ENCODE peak calls at places on chromosome 14, in six cellular contexts. P, D, C, A, W and E are unnamed samples.

GRCh38 chr14:73684627-73685026 is 29.6 kb downstream of the PNMA1 start:
- DNase-seq in P (no peak), D (no peak), C (no peak), A (no peak), W (no peak), E (no peak)

GRCh38 chr14:49977126-49977841 is 84.4 kb downstream of the ARF6 start:
- DNase-seq in P (no peak), D (no peak), C (no peak), A (no peak), W (no peak), E (no peak)

GRCh38 chr14:102949062-102949800 is 26.8 kb downstream of the AMN start:
- DNase-seq in P (no peak), D (no peak), C (no peak), A (no peak), W (no peak), E (no peak)

GRCh38 chr14:61528591-61529021 is 166.7 kb upstream of the HIF1A start:
- DNase-seq in P (no peak), D (no peak), C (peak), A (no peak), W (no peak), E (no peak)

GRCh38 chr14:89672636-89673279 is 255.7 kb upstream of the FOXN3 start:
- DNase-seq in P (no peak), D (no peak), C (no peak), A (no peak), W (no peak), E (no peak)

GRCh38 chr14:34075095-34075744 is 124.3 kb upstream of the EGLN3 start:
- DNase-seq in P (no peak), D (peak), C (no peak), A (no peak), W (no peak), E (no peak)

GRCh38 chr14:36859119-36859518 is 197.5 kb downstream of the PAX9 start:
- DNase-seq in P (no peak), D (no peak), C (no peak), A (no peak), W (no peak), E (no peak)

GRCh38 chr14:68463705-68464104 is 329.2 kb downstream of the ZFP36L1 start:
- DNase-seq in P (no peak), D (no peak), C (no peak), A (no peak), W (no peak), E (no peak)

GRCh38 chr14:60882219-60882618 is 98.7 kb downstream of the TRMT5 start:
- DNase-seq in P (no peak), D (no peak), C (no peak), A (no peak), W (no peak), E (no peak)

GRCh38 chr14:71995741-71996140 is 63.5 kb downstream of the RGS6 start:
- DNase-seq in P (no peak), D (no peak), C (no peak), A (no peak), W (no peak), E (no peak)

GRCh38 chr14:92475451-92476187 is 38.0 kb upstream of the RIN3 start:
- DNase-seq in P (no peak), D (no peak), C (no peak), A (no peak), W (no peak), E (peak)

GRCh38 chr14:103805708-103806107 is 41.7 kb downstream of the PPP1R13B start:
- DNase-seq in P (no peak), D (no peak), C (no peak), A (no peak), W (no peak), E (no peak)

GRCh38 chr14:68343534-68344093 is 449.3 kb downstream of the ZFP36L1 start:
- DNase-seq in P (no peak), D (no peak), C (no peak), A (no peak), W (no peak), E (no peak)

GRCh38 chr14:51869426-51870113 is 9.2 kb downstream of the GNG2 start:
- DNase-seq in P (no peak), D (no peak), C (no peak), A (peak), W (no peak), E (no peak)

GRCh38 chr14:64422006-64422405 is 33.9 kb downstream of the MTHFD1 start:
- DNase-seq in P (no peak), D (no peak), C (no peak), A (no peak), W (no peak), E (no peak)

GRCh38 chr14:27605298-27605697 is 1007.5 kb upstream of the NOVA1 start:
- DNase-seq in P (no peak), D (no peak), C (peak), A (no peak), W (no peak), E (no peak)

GRCh38 chr14:62694075-62694474 is 351.2 kb downstream of the KCNH5 start:
- DNase-seq in P (no peak), D (no peak), C (peak), A (no peak), W (no peak), E (no peak)

GRCh38 chr14:63178912-63179311 is 25.3 kb upstream of the RHOJ start:
- DNase-seq in P (no peak), D (no peak), C (peak), A (no peak), W (no peak), E (no peak)

GRCh38 chr14:92581206-92581605 is 67.6 kb downstream of the RIN3 start:
- DNase-seq in P (no peak), D (no peak), C (no peak), A (no peak), W (no peak), E (no peak)

GRCh38 chr14:31966896-31967668 is 110.0 kb upstream of the ARHGAP5 start:
- DNase-seq in P (no peak), D (no peak), C (no peak), A (no peak), W (no peak), E (no peak)

GRCh38 chr14:89399594-89400068 is 17.4 kb downstream of the FOXN3 start:
- DNase-seq in P (no peak), D (peak), C (no peak), A (no peak), W (peak), E (no peak)

GRCh38 chr14:104126753-104127152 is 11.6 kb upstream of the KIF26A start:
- DNase-seq in P (no peak), D (no peak), C (no peak), A (no peak), W (no peak), E (no peak)

GRCh38 chr14:43795600-43796228 is 711.4 kb downstream of the FSCB start:
- DNase-seq in P (no peak), D (no peak), C (no peak), A (no peak), W (no peak), E (no peak)

GRCh38 chr14:99382781-99383456 is 97.7 kb downstream of the SETD3 start:
- DNase-seq in P (no peak), D (no peak), C (peak), A (no peak), W (no peak), E (no peak)

GRCh38 chr14:103879118-103879569 is 31.8 kb upstream of the PPP1R13B start:
- DNase-seq in P (no peak), D (no peak), C (no peak), A (no peak), W (no peak), E (no peak)

GRCh38 chr14:103286968-103287850 is 46.8 kb upstream of the EIF5 start:
- DNase-seq in P (no peak), D (no peak), C (no peak), A (no peak), W (no peak), E (no peak)

GRCh38 chr14:59926534-59926933 is 6.6 kb downstream of the LRRC9 start:
- DNase-seq in P (no peak), D (no peak), C (no peak), A (no peak), W (no peak), E (no peak)

GRCh38 chr14:87797001-87797400 is 196.0 kb downstream of the GALC start:
- DNase-seq in P (no peak), D (no peak), C (no peak), A (no peak), W (no peak), E (no peak)

GRCh38 chr14:35213869-35214387 is 78.3 kb upstream of the PSMA6 start:
- DNase-seq in P (no peak), D (no peak), C (peak), A (no peak), W (no peak), E (no peak)

GRCh38 chr14:99531221-99532096 is 50.2 kb downstream of the CCNK start:
- DNase-seq in P (no peak), D (no peak), C (peak), A (no peak), W (peak), E (no peak)

GRCh38 chr14:71267691-71268090 is 360.4 kb downstream of the PCNX1 start:
- DNase-seq in P (no peak), D (no peak), C (no peak), A (no peak), W (no peak), E (no peak)

GRCh38 chr14:74599201-74599809 is 12.7 kb downstream of the LTBP2 start:
- DNase-seq in P (no peak), D (no peak), C (no peak), A (no peak), W (no peak), E (no peak)

GRCh38 chr14:24213866-24214652 is 771 bp upstream of the CHMP4A start:
- DNase-seq in P (no peak), D (no peak), C (no peak), A (no peak), W (no peak), E (no peak)

GRCh38 chr14:105480807-105481801 is 5.6 kb upstream of the CRIP1 start:
- DNase-seq in P (peak), D (peak), C (peak), A (peak), W (peak), E (peak)

GRCh38 chr14:102492523-102492910 is 17.1 kb downstream of the ANKRD9 start:
- DNase-seq in P (no peak), D (no peak), C (no peak), A (no peak), W (no peak), E (peak)